ENCODE peak calls at places on chromosomes 3 and 15, in ten cellular contexts. S is ovary, W is endodermal cell, T is fibroblast of lung, A is keratinocyte, J is A549, N is upper lobe of right lung, P is sigmoid colon, I is neural crest cell, U is WTC11. V is an unnamed sample.
A peak's percentile ranks its signal among the peaks of the same experiment; 100 is the strongest.

GRCh38 chr3:39103324-39103693 is 4.1 kb downstream of the GORASP1 start:
- DNase-seq in S (no peak), W (peak; percentile 69), T (no peak), A (no peak), J (no peak), N (no peak), P (no peak), I (no peak), U (no peak), V (no peak)

GRCh38 chr3:102106421-102107097 is 257.2 kb downstream of the NFKBIZ start:
- DNase-seq in S (no peak), W (no peak), T (peak; percentile 84), A (no peak), J (no peak), N (no peak), P (no peak), I (no peak), U (no peak), V (no peak)

GRCh38 chr15:27043770-27044169 is 72.8 kb downstream of the GABRG3 start:
- DNase-seq in S (no peak), W (no peak), T (no peak), A (no peak), J (no peak), N (no peak), P (no peak), I (no peak), U (no peak), V (no peak)

GRCh38 chr15:101039461-101039860 is 120.3 kb downstream of the LRRK1 start:
- DNase-seq in S (no peak), W (no peak), T (peak; percentile 64), A (no peak), J (no peak), N (no peak), P (no peak), I (no peak), U (no peak), V (no peak)

GRCh38 chr15:63983071-63983711 is 63.1 kb downstream of the DAPK2 start:
- DNase-seq in S (no peak), W (peak; percentile 60), T (no peak), A (no peak), J (no peak), N (no peak), P (no peak), I (peak; percentile 18), U (peak; percentile 57), V (no peak)

GRCh38 chr15:59616390-59616789 is 4.8 kb downstream of the GCNT3 start:
- DNase-seq in S (no peak), W (no peak), T (no peak), A (no peak), J (peak; percentile 34), N (no peak), P (no peak), I (no peak), U (no peak), V (no peak)

GRCh38 chr15:52181938-52182780 is 9.0 kb downstream of the GNB5 start:
- DNase-seq in S (no peak), W (no peak), T (no peak), A (no peak), J (no peak), N (no peak), P (no peak), I (no peak), U (no peak), V (peak; percentile 20)

GRCh38 chr3:123920383-123920782 is 36.3 kb upstream of the MYLK start:
- DNase-seq in S (no peak), W (no peak), T (no peak), A (no peak), J (no peak), N (no peak), P (no peak), I (no peak), U (no peak), V (no peak)

GRCh38 chr3:117632191-117632590 is 922.6 kb downstream of the TUSC7 start:
- DNase-seq in S (no peak), W (no peak), T (no peak), A (no peak), J (no peak), N (no peak), P (no peak), I (no peak), U (no peak), V (no peak)

GRCh38 chr3:18423401-18424212 is 1.5 kb downstream of the SATB1 start:
- DNase-seq in S (peak; percentile 54), W (peak; percentile 83), T (peak; percentile 66), A (no peak), J (peak; percentile 23), N (peak; percentile 54), P (peak; percentile 66), I (peak; percentile 29), U (peak; percentile 47), V (peak; percentile 39)

GRCh38 chr15:90839187-90840071 is 29.0 kb upstream of the FURIN start:
- DNase-seq in S (no peak), W (peak; percentile 88), T (no peak), A (no peak), J (no peak), N (peak; percentile 79), P (no peak), I (peak; percentile 12), U (peak; percentile 72), V (peak; percentile 65)

GRCh38 chr3:152943645-152944044 is 108.7 kb downstream of the P2RY1 start:
- DNase-seq in S (no peak), W (no peak), T (no peak), A (no peak), J (peak; percentile 7), N (no peak), P (no peak), I (no peak), U (no peak), V (no peak)

GRCh38 chr3:127820871-127821853 is 1.2 kb downstream of the MGLL start:
- DNase-seq in S (no peak), W (peak; percentile 37), T (peak; percentile 73), A (no peak), J (no peak), N (peak; percentile 72), P (no peak), I (no peak), U (no peak), V (peak; percentile 64)

GRCh38 chr15:59545573-59545972 is 66.0 kb upstream of the GCNT3 start:
- DNase-seq in S (no peak), W (no peak), T (no peak), A (no peak), J (no peak), N (no peak), P (peak; percentile 20), I (no peak), U (no peak), V (no peak)

GRCh38 chr15:98776607-98777281 is 128.4 kb downstream of the IGF1R start:
- DNase-seq in S (peak; percentile 88), W (no peak), T (peak; percentile 50), A (no peak), J (no peak), N (peak; percentile 70), P (no peak), I (no peak), U (no peak), V (peak; percentile 29)

GRCh38 chr3:158771577-158771976 is 30.3 kb upstream of the MFSD1 start:
- DNase-seq in S (no peak), W (no peak), T (no peak), A (no peak), J (peak; percentile 11), N (no peak), P (no peak), I (no peak), U (no peak), V (no peak)
- TF ChIP-seq CTCF in S (no peak), W (no peak), T (no peak), A (no peak), J (no peak), N (no peak), P (no peak), I (no peak), U (no peak), V (no peak)

GRCh38 chr15:87478688-87479072 is 777.9 kb downstream of the NTRK3 start:
- DNase-seq in S (no peak), W (no peak), T (no peak), A (no peak), J (no peak), N (no peak), P (no peak), I (no peak), U (no peak), V (no peak)
- TF ChIP-seq CTCF in S (no peak), W (no peak), T (no peak), A (no peak), J (no peak), N (no peak), P (no peak), I (no peak), U (no peak), V (no peak)

GRCh38 chr15:92391640-92392039 is 2.0 kb upstream of the ST8SIA2 start:
- DNase-seq in S (no peak), W (peak; percentile 83), T (peak; percentile 20), A (peak; percentile 19), J (peak; percentile 76), N (no peak), P (no peak), I (peak; percentile 6), U (peak; percentile 59), V (peak; percentile 60)
- TF ChIP-seq CTCF in S (no peak), W (peak; percentile 81), T (peak; percentile 38), A (peak; percentile 75), J (peak; percentile 79), N (no peak), P (no peak), I (peak; percentile 59), U (peak; percentile 26), V (peak; percentile 45)

DNA sequence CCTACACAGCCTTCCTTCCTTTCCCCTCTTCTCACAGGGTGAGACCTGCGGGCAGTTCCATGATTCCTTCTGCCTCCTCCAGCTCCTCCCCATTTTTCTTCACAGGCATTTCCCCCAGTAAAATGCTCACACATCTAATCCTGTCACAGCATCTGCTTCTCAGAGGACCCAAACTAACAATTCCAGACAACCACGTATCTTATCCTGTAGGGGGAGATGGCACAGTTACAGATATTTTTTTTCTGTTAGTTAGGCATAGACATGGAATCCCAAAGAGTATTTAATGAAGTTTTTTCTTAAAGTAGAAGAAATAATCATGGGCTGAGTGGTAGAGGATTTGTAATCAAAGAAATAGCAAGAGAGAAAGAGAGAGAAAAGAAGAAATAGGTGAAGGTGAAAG is 373.1 kb upstream of the ADAMTS9 start:
- DNase-seq in S (no peak), W (no peak), T (no peak), A (no peak), J (no peak), N (no peak), P (no peak), I (no peak), U (no peak), V (no peak)
- TF ChIP-seq CTCF in S (no peak), W (peak; percentile 61), T (no peak), A (no peak), J (no peak), N (no peak), P (no peak), I (no peak), U (no peak), V (no peak)

DNA sequence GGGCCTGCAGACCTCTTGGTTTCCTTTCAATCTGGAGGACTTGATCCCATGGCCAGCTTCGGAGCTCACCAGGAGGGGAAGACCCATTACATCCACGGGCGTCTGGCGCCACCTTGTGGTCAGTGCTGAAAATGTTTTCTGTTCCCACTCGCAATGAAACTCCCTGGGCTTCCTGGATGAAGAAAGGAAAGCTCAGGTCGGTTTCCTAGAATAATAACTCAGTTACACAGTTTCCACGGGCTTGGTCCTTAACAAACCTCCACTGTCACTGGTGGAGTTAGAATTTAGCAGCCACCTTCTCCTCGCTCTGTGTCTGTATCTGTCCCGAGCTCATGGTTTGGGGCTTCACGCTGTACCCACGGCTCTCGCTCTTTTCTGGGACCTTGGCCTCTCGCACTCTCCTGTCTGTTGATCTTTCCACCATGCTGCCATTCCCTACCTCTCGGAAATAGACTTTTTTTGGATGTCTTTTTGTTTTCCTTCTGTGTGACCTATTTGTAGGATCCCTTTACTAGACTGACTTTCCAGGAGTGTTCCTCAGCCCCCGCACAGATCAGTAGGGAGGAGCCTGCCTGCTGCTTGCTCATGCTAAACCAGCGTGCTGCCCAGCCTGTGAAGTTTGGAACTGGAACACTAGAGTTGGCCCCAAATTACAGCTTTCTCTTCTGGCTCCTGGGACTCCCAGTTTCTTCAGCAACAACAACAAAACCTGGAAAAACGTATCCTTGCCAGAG is 56.3 kb downstream of the IL20RB start:
- DNase-seq in S (peak; percentile 94), W (peak; percentile 96), T (peak; percentile 90), A (peak; percentile 45), J (peak; percentile 82), N (peak; percentile 91), P (peak; percentile 95), I (peak; percentile 95), U (peak; percentile 90), V (peak; percentile 80)
- TF ChIP-seq CTCF in S (peak; percentile 90), W (peak; percentile 94), T (peak; percentile 73), A (peak; percentile 90), J (peak; percentile 80), N (peak; percentile 91), P (peak; percentile 91), I (peak; percentile 97), U (peak; percentile 96), V (peak; percentile 81)